ENCODE peak calls at places on chromosomes 2 and 18, in six cellular contexts. R is activated naive CD4-positive, alpha-beta T cell treated with anti-CD3 and anti-CD28 coated beads, Interleukin-2, amount 50 U/mL, for 72 hours; E is NCI-H1105 treated with DMSO at 0.1 percent for 48 hours; O is stimulated activated CD4-positive, alpha-beta T cell treated with anti-CD3 and anti-CD28 coated beads, Interleukin-4, amount 100 ng/mL, for 24 hours; F is NCI-H446; Y is GM13976. X is an unnamed sample.

GRCh38 chr2:230969673-230970015 is 26.3 kb upstream of the SPATA3 start:
- DNase-seq in R (no peak), E (no peak), O (no peak), F (no peak), Y (no peak), X (no peak)

GRCh38 chr2:204625135-204625534 is 79.9 kb downstream of the PARD3B start:
- DNase-seq in R (no peak), E (peak), O (no peak), F (no peak), Y (no peak), X (peak)

GRCh38 chr2:121363632-121364420 is 78.8 kb upstream of the TFCP2L1 start:
- DNase-seq in R (no peak), E (no peak), O (no peak), F (no peak), Y (no peak), X (no peak)

GRCh38 chr2:229922449-229923386 is at the start of gene FBXO36:
- DNase-seq in R (peak), E (peak), O (peak), F (peak), Y (peak), X (peak)

GRCh38 chr18:48605408-48605845 is 66.6 kb downstream of the CTIF start:
- DNase-seq in R (no peak), E (no peak), O (no peak), F (no peak), Y (no peak), X (peak)

GRCh38 chr2:15058015-15058414 is 425.5 kb downstream of the LRATD1 start:
- DNase-seq in R (peak), E (no peak), O (peak), F (no peak), Y (peak), X (peak)

GRCh38 chr18:23735021-23735464 is 45.8 kb downstream of the LAMA3 start:
- DNase-seq in R (no peak), E (no peak), O (no peak), F (no peak), Y (no peak), X (peak)

GRCh38 chr2:167749016-167749415 is 498.4 kb downstream of the STK39 start:
- DNase-seq in R (no peak), E (no peak), O (no peak), F (no peak), Y (no peak), X (no peak)

GRCh38 chr2:96912356-96913116 is 42.7 kb upstream of the SEMA4C start:
- DNase-seq in R (no peak), E (no peak), O (no peak), F (no peak), Y (no peak), X (no peak)

GRCh38 chr2:152431370-152432098 is 96.6 kb downstream of the FMNL2 start:
- DNase-seq in R (no peak), E (no peak), O (no peak), F (no peak), Y (no peak), X (no peak)

GRCh38 chr2:5549061-5549601 is 143.1 kb upstream of the SOX11 start:
- DNase-seq in R (no peak), E (no peak), O (no peak), F (no peak), Y (no peak), X (no peak)

GRCh38 chr18:48938827-48939367 is 11.9 kb downstream of the SMAD7 start:
- DNase-seq in R (no peak), E (no peak), O (no peak), F (no peak), Y (no peak), X (no peak)

GRCh38 chr2:239190921-239191885 is 209.6 kb downstream of the HDAC4 start:
- DNase-seq in R (no peak), E (no peak), O (no peak), F (no peak), Y (no peak), X (no peak)

GRCh38 chr18:76544511-76545350 is 49.7 kb upstream of the ZNF516 start:
- DNase-seq in R (no peak), E (no peak), O (no peak), F (no peak), Y (no peak), X (no peak)

GRCh38 chr18:76493213-76494107 is 1.6 kb downstream of the ZNF516 start:
- DNase-seq in R (peak), E (no peak), O (no peak), F (no peak), Y (peak), X (peak)

GRCh38 chr2:222993920-222994650 is 57.9 kb upstream of the KCNE4 start:
- DNase-seq in R (no peak), E (no peak), O (no peak), F (peak), Y (no peak), X (no peak)

X was measured in GM12865.